ENCODE peak calls at places on chromosomes 13 and 19, in ten cellular contexts. N is SJCRH30; V is thyroid gland; S is fibroblast of lung; Z is M059J; A is RCC 7860; M is NCI-H345; K is NAMALWA; L is Jurkat, Clone E6-1; H is NCI-H510A. B is an unnamed sample.

GRCh38 chr13:67036694-67037093 is 193.4 kb downstream of the PCDH9 start:
- DNase-seq in M (no peak), V (no peak), A (no peak), N (peak; percentile 26), H (no peak), L (no peak), Z (no peak), S (no peak), K (no peak), B (no peak)

GRCh38 chr13:110714798-110715394 is 1.4 kb downstream of the ING1 start:
- DNase-seq in K (no peak), Z (no peak), V (peak; percentile 74), M (peak; percentile 76), S (peak; percentile 44), L (no peak), N (peak; percentile 45), H (peak; percentile 51), A (peak; percentile 6), B (no peak)

GRCh38 chr13:95404141-95404882 is 103.1 kb upstream of the ABCC4 start:
- DNase-seq in K (peak; percentile 90), Z (peak; percentile 76), H (peak; percentile 40), V (peak; percentile 82), L (peak; percentile 52), A (peak; percentile 61), M (peak; percentile 83), S (peak; percentile 76), N (peak; percentile 77), B (peak; percentile 25)

GRCh38 chr19:18074192-18074591 is 12.5 kb downstream of the IL12RB1 start:
- DNase-seq in A (no peak), H (peak; percentile 34), N (no peak), M (no peak), S (no peak), Z (no peak), K (no peak), V (no peak), L (peak; percentile 27), B (no peak)

GRCh38 chr19:37719111-37719926 is at the start of gene ZNF607:
- DNase-seq in M (peak; percentile 99), K (peak; percentile 97), S (peak; percentile 93), V (peak; percentile 93), L (peak; percentile 78), A (peak; percentile 81), Z (peak; percentile 85), H (peak; percentile 94), N (peak; percentile 93), B (peak; percentile 45)

GRCh38 chr19:10104665-10105221 is 1.4 kb upstream of the PPAN start:
- DNase-seq in N (no peak), A (no peak), M (no peak), L (peak; percentile 99), Z (no peak), S (no peak), V (no peak), H (no peak), K (peak; percentile 89), B (no peak)

GRCh38 chr19:2551172-2551863 is 75.4 kb downstream of the GADD45B start:
- DNase-seq in A (no peak), M (no peak), N (no peak), S (no peak), L (no peak), Z (no peak), K (no peak), V (no peak), H (no peak), B (no peak)

GRCh38 chr19:38486731-38487336 is 53.3 kb downstream of the RYR1 start:
- DNase-seq in H (no peak), N (no peak), M (no peak), Z (no peak), L (no peak), A (no peak), V (no peak), S (no peak), K (no peak), B (no peak)